ENCODE peak calls at places on chromosome 21, in nine cellular contexts. I, F, K, W, J, S, G, A and R are unnamed samples.
A peak's percentile ranks its signal among the peaks of the same experiment; 100 is the strongest.

GRCh38 chr21:31234936-31235335 is 109.1 kb downstream of the TIAM1 start:
- DNase-seq in G (no peak), K (no peak), A (no peak), F (no peak), W (no peak), S (no peak), I (no peak), J (no peak), R (no peak)

GRCh38 chr21:46118305-46118870 is 20.5 kb downstream of the COL6A2 start:
- DNase-seq in J (no peak), A (peak; percentile 65), I (peak; percentile 26), K (no peak), W (no peak), G (no peak), F (no peak), S (no peak), R (peak; percentile 11)

GRCh38 chr21:14522689-14523088 is 23.4 kb downstream of the SAMSN1 start:
- DNase-seq in K (no peak), A (no peak), S (no peak), G (no peak), I (no peak), F (no peak), W (no peak), J (no peak), R (no peak)

GRCh38 chr21:25836396-25836795 is 101.6 kb downstream of the GABPA start:
- DNase-seq in S (no peak), W (no peak), K (no peak), A (no peak), I (no peak), F (no peak), J (peak; percentile 27), G (no peak), R (peak; percentile 8)

GRCh38 chr21:44505673-44506278 is 34.2 kb downstream of the KRTAP10-1 start:
- DNase-seq in K (no peak), J (no peak), W (no peak), S (no peak), F (no peak), I (no peak), G (no peak), A (no peak), R (no peak)

GRCh38 chr21:46171996-46172862 is 12.0 kb downstream of the SPATC1L start:
- DNase-seq in I (no peak), G (no peak), W (no peak), F (no peak), S (no peak), K (no peak), J (no peak), A (peak; percentile 53), R (no peak)

GRCh38 chr21:26852422-26852821 is 7.2 kb upstream of the ADAMTS1 start:
- DNase-seq in W (no peak), K (no peak), J (no peak), S (no peak), F (no peak), A (no peak), I (no peak), G (no peak), R (no peak)

GRCh38 chr21:21101911-21102310 is 103.7 kb downstream of the NCAM2 start:
- DNase-seq in J (peak; percentile 52), I (no peak), F (peak; percentile 29), G (no peak), A (no peak), S (peak; percentile 67), W (peak; percentile 85), K (no peak), R (peak; percentile 49)

GRCh38 chr21:46136739-46137349 is 18.5 kb downstream of the FTCD start:
- DNase-seq in K (no peak), S (no peak), J (no peak), A (no peak), G (no peak), I (no peak), F (no peak), W (no peak), R (no peak)

GRCh38 chr21:32520885-32521735 is 64.2 kb downstream of the TCP10L start:
- DNase-seq in I (peak; percentile 75), G (no peak), K (peak; percentile 60), W (peak; percentile 97), A (peak; percentile 88), J (peak; percentile 99), F (peak; percentile 84), S (no peak), R (peak; percentile 98)

GRCh38 chr21:32370971-32371766 is 21.6 kb downstream of the URB1 start:
- DNase-seq in G (no peak), S (no peak), W (peak; percentile 49), J (peak; percentile 57), A (no peak), I (no peak), F (no peak), K (no peak), R (peak; percentile 45)

GRCh38 chr21:32604484-32604883 is 7.7 kb downstream of the CFAP298 start:
- DNase-seq in F (no peak), I (no peak), W (no peak), S (peak; percentile 89), A (no peak), J (no peak), K (no peak), G (no peak), R (no peak)

GRCh38 chr21:14677023-14677422 is 130.9 kb upstream of the SAMSN1 start:
- DNase-seq in I (no peak), G (no peak), K (no peak), S (no peak), W (no peak), A (no peak), J (no peak), F (no peak), R (no peak)

GRCh38 chr21:26708223-26708800 is 135.2 kb upstream of the CYYR1 start:
- DNase-seq in A (no peak), S (no peak), I (no peak), W (no peak), K (no peak), J (no peak), G (no peak), F (no peak), R (no peak)

GRCh38 chr21:18369115-18369514 is 34.5 kb downstream of the TMPRSS15 start:
- DNase-seq in K (no peak), J (peak; percentile 2), A (no peak), F (no peak), I (no peak), W (no peak), G (no peak), S (no peak), R (peak; percentile 16)

GRCh38 chr21:45404726-45405270 is at the start of gene COL18A1:
- DNase-seq in F (no peak), A (peak; percentile 89), K (no peak), W (peak; percentile 42), S (peak; percentile 93), I (peak; percentile 56), G (no peak), J (peak; percentile 56), R (peak; percentile 26)

GRCh38 chr21:35026617-35027557 is 22.2 kb downstream of the RUNX1 start:
- DNase-seq in G (no peak), I (peak; percentile 90), W (peak; percentile 48), J (peak; percentile 69), S (peak; percentile 74), F (no peak), A (peak; percentile 71), K (no peak), R (no peak)
- H3K4me3 ChIP-seq in G (no peak overlapping the region), I (no peak overlapping the region), W (peak overlapping the region; percentile 14), J (peak overlapping the region; percentile 26), S (no peak overlapping the region), F (peak overlapping the region; percentile 37), A (peak overlapping the region; percentile 30), K (no peak overlapping the region), R (no peak overlapping the region)

DNA sequence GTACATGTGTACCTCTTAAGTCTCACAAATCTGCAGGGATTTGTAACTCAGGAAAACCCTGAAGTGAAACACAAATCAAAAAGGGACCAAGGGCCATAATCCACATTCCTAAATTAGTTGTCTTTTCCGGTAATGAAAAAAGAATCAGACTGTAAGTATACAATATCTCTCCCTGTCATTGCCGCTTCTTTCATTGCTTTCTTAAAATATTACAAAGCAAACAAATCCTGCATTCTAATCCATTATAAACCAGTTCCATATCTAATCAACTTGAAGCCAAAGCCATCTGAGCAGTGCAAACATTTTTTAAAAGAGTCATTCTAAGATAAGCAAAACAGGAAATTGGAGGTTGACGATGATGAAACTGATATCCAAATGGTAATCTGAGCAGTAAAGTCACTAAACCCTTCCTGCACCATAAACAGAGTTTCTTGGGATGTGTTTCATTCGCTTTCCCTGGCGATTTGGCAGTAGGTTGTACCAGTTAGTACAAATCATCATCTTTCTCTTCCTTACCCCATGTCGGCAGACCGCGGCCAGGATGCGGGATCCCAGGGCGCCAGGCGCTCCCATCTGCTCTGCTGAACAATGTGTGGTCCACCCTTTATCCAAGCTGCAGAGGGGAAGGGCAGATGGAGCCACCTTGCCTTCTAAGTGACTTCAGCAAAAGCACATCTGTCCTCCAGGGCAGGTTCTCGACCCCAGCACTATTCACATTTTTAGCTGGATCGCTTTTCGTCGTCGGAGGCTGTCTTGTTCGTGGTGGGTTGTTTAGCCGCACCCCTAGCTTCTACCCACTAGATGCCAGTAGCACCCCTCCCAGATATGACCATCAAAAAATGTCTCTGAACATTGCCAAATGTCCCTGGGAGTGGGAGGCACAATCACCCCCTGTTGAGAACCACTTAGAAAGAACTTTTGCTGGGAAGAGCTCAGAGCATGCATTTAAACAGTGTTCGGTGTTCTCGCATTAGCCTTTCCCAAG is 58.4 kb upstream of the SIM2 start:
- DNase-seq in F (no peak), K (no peak), I (no peak), W (peak; percentile 23), S (peak; percentile 55), G (no peak), A (no peak), J (no peak), R (no peak)
- TF ChIP-seq CTCF in F (no peak), K (no peak), I (no peak), W (no peak), S (peak; percentile 54), G (no peak), A (no peak), J (no peak), R (no peak)

DNA sequence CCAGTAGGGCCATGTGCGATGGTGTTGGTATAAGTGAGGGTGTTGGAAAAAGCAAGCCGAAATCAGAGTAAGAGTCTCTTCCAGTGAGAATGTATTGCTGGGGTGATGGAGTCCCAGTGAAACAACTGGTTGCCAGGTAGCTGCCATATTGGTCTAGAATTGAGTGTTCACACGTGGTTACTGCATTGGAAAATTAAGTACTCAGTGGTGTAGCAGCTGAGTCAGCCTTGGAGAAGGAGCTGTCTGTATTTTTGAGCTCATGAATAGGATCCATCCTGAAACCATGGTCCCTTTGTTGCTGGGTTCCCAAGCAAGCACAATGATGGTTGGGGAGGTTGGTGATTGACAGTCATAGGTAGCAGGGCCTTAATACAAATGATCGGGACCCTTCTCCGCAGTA is 235.3 kb downstream of the DYRK1A start:
- DNase-seq in A (no peak), J (no peak), S (no peak), K (no peak), I (no peak), G (no peak), F (no peak), W (no peak), R (no peak)
- H3K4me3 ChIP-seq in A (no peak overlapping the region), J (no peak overlapping the region), S (no peak overlapping the region), K (no peak overlapping the region), I (no peak overlapping the region), G (no peak overlapping the region), F (no peak overlapping the region), W (no peak overlapping the region), R (no peak overlapping the region)

DNA sequence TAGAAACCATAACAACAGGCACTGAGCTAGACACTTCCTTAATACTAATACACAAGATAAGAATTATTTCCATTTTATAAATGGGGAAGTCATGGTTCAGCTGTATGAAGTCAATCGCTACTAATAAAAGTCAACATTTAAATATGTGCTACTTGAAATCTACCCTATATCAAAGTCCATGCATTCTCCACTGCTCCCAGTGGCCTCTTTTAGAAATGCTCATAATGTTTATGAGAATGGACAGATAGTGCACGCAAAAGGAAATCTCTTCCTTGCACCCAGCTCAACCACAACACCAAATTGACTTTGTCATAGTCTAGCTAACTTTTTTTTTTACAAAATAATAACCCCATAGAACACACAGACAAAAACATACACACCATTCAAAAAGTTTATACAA is 281.7 kb upstream of the CXADR start:
- DNase-seq in A (no peak), I (no peak), G (no peak), W (no peak), F (no peak), K (no peak), S (no peak), J (no peak), R (no peak)
- TF ChIP-seq CTCF in A (no peak), I (no peak), G (no peak), W (no peak), F (no peak), K (no peak), S (peak; percentile 21), J (no peak), R (peak; percentile 12)